ENCODE peak calls at places on chromosome 12, in four cellular contexts. Q is A549, P is mammary epithelial cell, R is fibroblast of lung. H is an unnamed sample.

GRCh38 chr12:43891856-43892574 is 56.1 kb downstream of the TMEM117 start:
- DNase-seq in P (peak), Q (no peak), R (no peak), H (no peak)

GRCh38 chr12:1629338-1630080 is 478 bp downstream of the WNT5B start:
- DNase-seq in P (no peak), Q (no peak), R (no peak), H (peak)

GRCh38 chr12:29270001-29270400 is 111.0 kb downstream of the ERGIC2 start:
- DNase-seq in Q (no peak), R (no peak), P (no peak), H (no peak)

GRCh38 chr12:56172839-56173238 is 14.7 kb downstream of the MYL6 start:
- DNase-seq in R (no peak), Q (no peak), P (no peak), H (no peak)

GRCh38 chr12:65462506-65462905 is 184.0 kb downstream of the MSRB3 start:
- DNase-seq in P (no peak), R (no peak), Q (no peak), H (no peak)

GRCh38 chr12:119748512-119748911 is 80.6 kb downstream of the PRKAB1 start:
- DNase-seq in Q (no peak), P (no peak), R (peak), H (no peak)

GRCh38 chr12:6767592-6768384 is 1.6 kb downstream of the PTMS start:
- DNase-seq in P (peak), R (peak), Q (no peak), H (no peak)

GRCh38 chr12:47397664-47398281 is 308.1 kb downstream of the RPAP3 start:
- DNase-seq in P (peak), Q (peak), R (peak), H (peak)

GRCh38 chr12:91144053-91144452 is 32.8 kb upstream of the LUM start:
- DNase-seq in P (peak), R (peak), Q (no peak), H (no peak)

GRCh38 chr12:55666508-55666907 is 29.8 kb downstream of the OR10P1 start:
- DNase-seq in R (no peak), P (no peak), Q (no peak), H (no peak)

GRCh38 chr12:111446044-111446581 is 40.4 kb downstream of the SH2B3 start:
- DNase-seq in R (peak), Q (no peak), P (no peak), H (no peak)

GRCh38 chr12:116808113-116808786 is 70.1 kb downstream of the RNFT2 start:
- DNase-seq in Q (no peak), R (no peak), P (no peak), H (no peak)

GRCh38 chr12:125882141-125882540 is 816.9 kb downstream of the AACS start:
- DNase-seq in P (no peak), Q (no peak), R (peak), H (no peak)

GRCh38 chr12:118402251-118402650 is 25.9 kb downstream of the SUDS3 start:
- DNase-seq in R (peak), Q (no peak), P (peak), H (no peak)

GRCh38 chr12:114744696-114745095 is 60.7 kb upstream of the TBX3 start:
- DNase-seq in P (no peak), Q (no peak), R (no peak), H (no peak)

GRCh38 chr12:52613363-52614030 is 4.9 kb downstream of the KRT73 start:
- DNase-seq in Q (no peak), R (no peak), P (no peak), H (no peak)

GRCh38 chr12:124524231-124524925 is 43.0 kb downstream of the NCOR2 start:
- DNase-seq in Q (no peak), R (peak), P (peak), H (no peak)

GRCh38 chr12:106685381-106685780 is 89.1 kb upstream of the RIC8B start:
- DNase-seq in Q (no peak), P (no peak), R (no peak), H (no peak)

GRCh38 chr12:131828671-131829350 is 618 bp downstream of the MMP17 start:
- DNase-seq in R (no peak), Q (peak), P (peak), H (no peak)

GRCh38 chr12:69252033-69252432 is 12.7 kb downstream of the CPSF6 start:
- DNase-seq in Q (no peak), P (peak), R (peak), H (no peak)

GRCh38 chr12:92786045-92786444 is 83.3 kb downstream of the PLEKHG7 start:
- DNase-seq in P (no peak), Q (no peak), R (peak), H (peak)

GRCh38 chr12:92886131-92886530 is 43.0 kb downstream of the EEA1 start:
- DNase-seq in Q (no peak), R (no peak), P (no peak), H (no peak)

GRCh38 chr12:42730286-42730685 is 140.7 kb upstream of the PRICKLE1 start:
- DNase-seq in R (peak), Q (no peak), P (peak), H (no peak)

GRCh38 chr12:75792687-75793086 is 238.9 kb downstream of the PHLDA1 start:
- DNase-seq in P (peak), R (peak), Q (no peak), H (no peak)

GRCh38 chr12:13288501-13288900 is 92.0 kb downstream of the EMP1 start:
- DNase-seq in R (peak), Q (no peak), P (no peak), H (no peak)
- H3K4me2 ChIP-seq in R (no peak), Q (no peak), P (no peak), H (no peak)

DNA sequence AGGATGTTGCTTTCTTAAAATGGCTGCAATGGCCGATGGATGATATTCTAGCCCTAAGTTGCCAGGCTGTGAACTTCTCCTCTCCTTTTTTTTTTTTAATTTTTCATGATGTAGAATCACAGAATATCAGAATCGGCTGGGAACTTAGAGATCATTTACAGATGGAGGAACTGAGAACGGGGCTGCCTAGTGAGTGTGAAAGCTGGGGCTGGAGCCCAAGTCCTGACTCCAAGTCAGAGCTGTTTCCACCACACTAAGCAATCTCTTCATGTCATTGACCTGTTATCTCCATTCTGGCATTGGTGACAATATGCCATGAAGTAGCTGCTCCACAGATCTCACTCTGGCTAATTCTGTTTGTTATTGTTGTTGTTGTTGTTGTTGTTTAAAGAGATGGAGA is 121.7 kb downstream of the SLC38A1 start:
- DNase-seq in P (no peak), Q (no peak), R (no peak), H (no peak)
- H3K4me2 ChIP-seq in P (no peak), Q (no peak), R (no peak), H (no peak)

GRCh38 chr12:112575559-112576067 is 156.9 kb downstream of the PTPN11 start:
- DNase-seq in P (no peak), Q (no peak), R (no peak), H (no peak)
- H3K4me2 ChIP-seq in P (no peak), Q (no peak), R (no peak), H (no peak)

DNA sequence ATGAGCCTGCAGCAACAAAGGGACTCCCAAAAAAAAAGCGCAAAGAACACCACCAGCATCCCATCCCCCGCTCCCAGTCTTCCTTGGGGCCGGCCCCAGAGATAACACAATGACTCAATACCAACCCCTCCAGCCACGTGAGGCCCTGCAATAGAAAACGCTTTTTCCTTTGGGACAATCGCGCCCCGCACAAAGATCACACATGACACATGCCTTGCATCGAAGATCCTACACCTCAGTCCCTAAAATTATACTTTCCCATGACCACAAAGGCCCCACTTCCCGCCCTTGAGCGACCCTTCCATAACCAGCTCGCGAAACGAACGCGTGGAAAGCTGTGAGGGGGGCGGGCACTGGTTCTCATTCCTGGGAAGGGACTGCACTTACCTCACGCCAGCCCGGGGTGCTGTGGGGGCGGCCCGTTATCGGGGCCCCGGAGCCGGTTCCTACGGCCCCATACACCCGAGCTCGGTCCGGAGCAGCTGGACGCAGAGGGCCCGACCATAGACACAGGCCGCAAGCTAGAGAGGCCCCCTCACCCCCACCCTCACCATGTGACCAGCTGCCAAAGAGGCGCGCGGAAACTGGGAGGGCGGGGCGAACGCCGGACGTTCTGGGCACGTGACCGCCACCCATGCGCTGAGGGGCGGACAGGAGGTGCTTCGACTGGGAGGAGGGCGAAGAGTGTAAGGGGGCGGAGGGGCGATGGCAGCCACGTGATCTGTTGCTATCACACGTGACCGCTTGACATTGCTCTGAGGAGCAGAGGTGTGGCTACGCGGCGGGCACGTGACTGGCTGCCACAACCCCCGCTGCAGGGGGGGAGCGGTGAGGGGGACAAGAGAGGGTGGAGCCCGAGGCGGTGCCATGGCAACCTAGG is at the start of gene CDK4:
- DNase-seq in R (peak), P (peak), Q (peak), H (peak)
- H3K4me2 ChIP-seq in R (peak), P (peak), Q (peak), H (peak)

H was measured in Karpas-422.